ENCODE peak calls at places on chromosomes 4 and X, in five cellular contexts. One of them, this sample, is unnamed.

GRCh38 chr4:122117743-122118142 is 34.4 kb upstream of the BLTP1 start:
- DNase-seq in sigmoid colon: no peak
- DNase-seq in A549: no peak
- DNase-seq in ovary: no peak
- DNase-seq in stomach: no peak
- DNase-seq in this sample: no peak

GRCh38 chr4:40292313-40292759 is 42.8 kb upstream of the CHRNA9 start:
- DNase-seq in ovary: no peak
- DNase-seq in A549: no peak
- DNase-seq in stomach: no peak
- DNase-seq in sigmoid colon: no peak
- DNase-seq in this sample: no peak

GRCh38 chr4:90995996-90996395 is 868.8 kb downstream of the CCSER1 start:
- DNase-seq in sigmoid colon: no peak
- DNase-seq in A549: no peak
- DNase-seq in stomach: no peak
- DNase-seq in ovary: no peak
- DNase-seq in this sample: no peak

GRCh38 chr4:304987-305680 is at the start of gene ZNF732:
- DNase-seq in sigmoid colon: no peak
- DNase-seq in ovary: peak; percentile 29
- DNase-seq in stomach: no peak
- DNase-seq in A549: no peak
- DNase-seq in this sample: no peak

GRCh38 chr4:184399505-184399893 is 74.9 kb downstream of the IRF2 start:
- DNase-seq in ovary: no peak
- DNase-seq in A549: no peak
- DNase-seq in sigmoid colon: no peak
- DNase-seq in stomach: no peak
- DNase-seq in this sample: no peak

GRCh38 chrX:10017866-10018265 is 50.7 kb downstream of the CLDN34 start:
- DNase-seq in stomach: no peak
- DNase-seq in ovary: no peak
- DNase-seq in sigmoid colon: peak; percentile 6
- DNase-seq in A549: peak; percentile 28
- DNase-seq in this sample: no peak

GRCh38 chrX:47633671-47634590 is 4.2 kb upstream of the CFP start:
- DNase-seq in stomach: no peak
- DNase-seq in ovary: no peak
- DNase-seq in sigmoid colon: no peak
- DNase-seq in A549: no peak
- DNase-seq in this sample: no peak

GRCh38 chrX:19007011-19007410 is 23.1 kb upstream of the PHKA2 start:
- DNase-seq in ovary: no peak
- DNase-seq in sigmoid colon: no peak
- DNase-seq in A549: no peak
- DNase-seq in stomach: no peak
- DNase-seq in this sample: no peak

GRCh38 chr4:124710911-124711310 is 1.6 kb downstream of the ANKRD50 start:
- DNase-seq in stomach: peak; percentile 31
- DNase-seq in A549: no peak
- DNase-seq in sigmoid colon: no peak
- DNase-seq in ovary: no peak
- DNase-seq in this sample: no peak

GRCh38 chr4:13527192-13527982 is 16.9 kb downstream of the NKX3-2 start:
- DNase-seq in sigmoid colon: peak; percentile 54
- DNase-seq in A549: no peak
- DNase-seq in stomach: no peak
- DNase-seq in ovary: no peak
- DNase-seq in this sample: no peak

GRCh38 chr4:53306729-53307128 is 59.1 kb downstream of the SCFD2 start:
- DNase-seq in ovary: no peak
- DNase-seq in A549: no peak
- DNase-seq in sigmoid colon: no peak
- DNase-seq in stomach: no peak
- DNase-seq in this sample: no peak

GRCh38 chr4:338759-339097 is 1.1 kb downstream of the ZNF141 start:
- DNase-seq in stomach: no peak
- DNase-seq in sigmoid colon: no peak
- DNase-seq in A549: no peak
- DNase-seq in ovary: peak; percentile 31
- DNase-seq in this sample: no peak

GRCh38 chrX:79081895-79082512 is 62.5 kb upstream of the GPR174 start:
- DNase-seq in ovary: no peak
- DNase-seq in sigmoid colon: no peak
- DNase-seq in A549: peak; percentile 4
- DNase-seq in stomach: no peak
- DNase-seq in this sample: peak; percentile 61

GRCh38 chr4:90536408-90536807 is 409.2 kb downstream of the CCSER1 start:
- DNase-seq in A549: no peak
- DNase-seq in stomach: no peak
- DNase-seq in sigmoid colon: no peak
- DNase-seq in ovary: no peak
- DNase-seq in this sample: no peak

GRCh38 chr4:16082424-16083216 is 1.2 kb downstream of the PROM1 start:
- DNase-seq in A549: peak; percentile 20
- DNase-seq in sigmoid colon: no peak
- DNase-seq in stomach: no peak
- DNase-seq in ovary: peak; percentile 31
- DNase-seq in this sample: no peak

GRCh38 chrX:56783996-56784620 is 55.1 kb downstream of the NBDY start:
- DNase-seq in A549: no peak
- DNase-seq in sigmoid colon: peak; percentile 27
- DNase-seq in ovary: no peak
- DNase-seq in stomach: no peak
- DNase-seq in this sample: no peak

GRCh38 chrX:124212622-124213021 is 119.8 kb upstream of the TEX13D start:
- DNase-seq in ovary: no peak
- DNase-seq in sigmoid colon: no peak
- DNase-seq in stomach: no peak
- DNase-seq in A549: no peak
- DNase-seq in this sample: no peak

GRCh38 chrX:117510453-117510852 is 606.2 kb downstream of the KLHL13 start:
- DNase-seq in A549: no peak
- DNase-seq in sigmoid colon: no peak
- DNase-seq in stomach: no peak
- DNase-seq in ovary: no peak
- DNase-seq in this sample: no peak

GRCh38 chr4:151605215-151605614 is 155.6 kb downstream of the GATB start:
- DNase-seq in A549: no peak
- DNase-seq in ovary: no peak
- DNase-seq in stomach: no peak
- DNase-seq in sigmoid colon: no peak
- DNase-seq in this sample: no peak

GRCh38 chrX:130952266-130953043 is 49.4 kb upstream of the ENOX2 start:
- DNase-seq in stomach: no peak
- DNase-seq in A549: no peak
- DNase-seq in sigmoid colon: no peak
- DNase-seq in ovary: no peak
- DNase-seq in this sample: no peak

GRCh38 chr4:115234405-115235093 is 121.1 kb upstream of the NDST4 start:
- DNase-seq in sigmoid colon: no peak
- DNase-seq in stomach: no peak
- DNase-seq in A549: no peak
- DNase-seq in ovary: no peak
- DNase-seq in this sample: peak; percentile 12

GRCh38 chrX:118595501-118596042 is 100.0 kb downstream of the DOCK11 start:
- DNase-seq in sigmoid colon: no peak
- DNase-seq in stomach: no peak
- DNase-seq in A549: no peak
- DNase-seq in ovary: no peak
- DNase-seq in this sample: no peak

GRCh38 chrX:15493118-15494082 is at the start of gene PIR:
- DNase-seq in ovary: peak; percentile 80
- DNase-seq in A549: peak; percentile 82
- DNase-seq in sigmoid colon: peak; percentile 92
- DNase-seq in stomach: peak; percentile 89
- DNase-seq in this sample: peak; percentile 17

GRCh38 chr4:73780834-73781233 is 40.5 kb downstream of the CXCL8 start:
- DNase-seq in stomach: no peak
- DNase-seq in sigmoid colon: no peak
- DNase-seq in ovary: no peak
- DNase-seq in A549: no peak
- DNase-seq in this sample: no peak

GRCh38 chrX:117376460-117376859 is 740.1 kb downstream of the KLHL13 start:
- DNase-seq in stomach: no peak
- DNase-seq in sigmoid colon: no peak
- DNase-seq in ovary: no peak
- DNase-seq in A549: no peak
- DNase-seq in this sample: no peak

GRCh38 chrX:74449322-74449936 is 28.1 kb downstream of the SLC16A2 start:
- DNase-seq in stomach: peak; percentile 38
- DNase-seq in sigmoid colon: no peak
- DNase-seq in A549: no peak
- DNase-seq in ovary: no peak
- DNase-seq in this sample: no peak

GRCh38 chr4:94978904-94979303 is 221.1 kb downstream of the BMPR1B start:
- DNase-seq in sigmoid colon: no peak
- DNase-seq in ovary: no peak
- DNase-seq in stomach: no peak
- DNase-seq in A549: no peak
- DNase-seq in this sample: no peak

GRCh38 chr4:133000012-133000411 is 149.1 kb upstream of the PCDH10 start:
- DNase-seq in sigmoid colon: no peak
- DNase-seq in A549: no peak
- DNase-seq in stomach: no peak
- DNase-seq in ovary: no peak
- DNase-seq in this sample: no peak

DNA sequence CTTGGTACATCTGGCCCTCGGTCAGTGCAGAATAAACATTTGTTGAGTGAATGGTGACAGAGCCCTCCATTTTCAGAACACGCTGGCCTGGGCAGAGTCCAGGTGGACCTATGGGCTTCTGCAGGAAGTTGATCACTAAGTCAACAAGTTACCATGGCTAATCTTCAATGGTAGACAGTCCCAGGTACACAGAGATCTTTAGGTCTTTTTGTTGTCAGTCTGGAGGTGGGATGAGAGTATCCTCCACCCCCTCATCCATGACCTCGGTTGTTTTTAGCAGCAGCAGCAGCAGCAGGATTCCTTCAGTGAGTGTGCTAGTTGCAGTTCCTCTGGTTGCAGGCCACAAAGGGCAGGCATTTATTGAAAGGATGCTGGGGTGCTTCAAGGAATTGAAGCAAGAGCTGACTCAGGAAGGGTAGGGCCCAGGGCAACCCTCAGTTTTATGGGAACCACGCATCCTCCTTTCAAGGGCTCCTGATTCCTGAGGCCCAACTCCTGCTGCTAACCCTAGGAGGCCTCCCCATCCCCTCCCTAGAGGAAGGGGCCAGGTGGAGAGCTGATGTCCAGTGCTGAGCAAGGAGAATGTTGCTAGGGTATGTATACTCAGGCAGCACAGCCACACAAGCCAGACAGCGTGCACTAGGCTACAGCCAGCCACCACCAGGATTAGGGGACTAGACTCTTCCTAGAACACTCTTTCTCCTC is 1.7 kb upstream of the USP27X start:
- DNase-seq in A549: no peak
- DNase-seq in sigmoid colon: no peak
- DNase-seq in stomach: peak; percentile 58
- DNase-seq in ovary: no peak
- DNase-seq in this sample: no peak
- TF ChIP-seq EP300 in A549: no peak
- TF ChIP-seq EP300 in sigmoid colon: no peak
- TF ChIP-seq EP300 in stomach: no peak
- TF ChIP-seq EP300 in ovary: no peak
- TF ChIP-seq EP300 in this sample: no peak

GRCh38 chr4:107719927-107720722 is at the start of gene PAPSS1:
- DNase-seq in ovary: peak; percentile 97
- DNase-seq in stomach: peak; percentile 99
- DNase-seq in sigmoid colon: peak; percentile 98
- DNase-seq in A549: peak; percentile 64
- DNase-seq in this sample: peak; percentile 81
- TF ChIP-seq EP300 in ovary: no peak
- TF ChIP-seq EP300 in stomach: no peak
- TF ChIP-seq EP300 in sigmoid colon: no peak
- TF ChIP-seq EP300 in A549: no peak
- TF ChIP-seq EP300 in this sample: no peak

GRCh38 chr4:173845580-173845979 is 315.6 kb upstream of the HAND2 start:
- DNase-seq in ovary: no peak
- DNase-seq in sigmoid colon: no peak
- DNase-seq in A549: no peak
- DNase-seq in stomach: no peak
- DNase-seq in this sample: no peak
- TF ChIP-seq EP300 in ovary: no peak
- TF ChIP-seq EP300 in sigmoid colon: no peak
- TF ChIP-seq EP300 in A549: no peak
- TF ChIP-seq EP300 in stomach: no peak
- TF ChIP-seq EP300 in this sample: no peak

GRCh38 chr4:165711912-165712311 is 161.1 kb upstream of the TLL1 start:
- DNase-seq in ovary: no peak
- DNase-seq in A549: no peak
- DNase-seq in sigmoid colon: no peak
- DNase-seq in stomach: no peak
- DNase-seq in this sample: no peak
- TF ChIP-seq EP300 in ovary: no peak
- TF ChIP-seq EP300 in A549: no peak
- TF ChIP-seq EP300 in sigmoid colon: no peak
- TF ChIP-seq EP300 in stomach: no peak
- TF ChIP-seq EP300 in this sample: no peak

GRCh38 chr4:103754844-103755243 is 35.1 kb upstream of the TACR3 start:
- DNase-seq in A549: no peak
- DNase-seq in sigmoid colon: no peak
- DNase-seq in stomach: peak; percentile 36
- DNase-seq in ovary: no peak
- DNase-seq in this sample: no peak
- TF ChIP-seq EP300 in A549: no peak
- TF ChIP-seq EP300 in sigmoid colon: no peak
- TF ChIP-seq EP300 in stomach: no peak
- TF ChIP-seq EP300 in ovary: no peak
- TF ChIP-seq EP300 in this sample: no peak

DNA sequence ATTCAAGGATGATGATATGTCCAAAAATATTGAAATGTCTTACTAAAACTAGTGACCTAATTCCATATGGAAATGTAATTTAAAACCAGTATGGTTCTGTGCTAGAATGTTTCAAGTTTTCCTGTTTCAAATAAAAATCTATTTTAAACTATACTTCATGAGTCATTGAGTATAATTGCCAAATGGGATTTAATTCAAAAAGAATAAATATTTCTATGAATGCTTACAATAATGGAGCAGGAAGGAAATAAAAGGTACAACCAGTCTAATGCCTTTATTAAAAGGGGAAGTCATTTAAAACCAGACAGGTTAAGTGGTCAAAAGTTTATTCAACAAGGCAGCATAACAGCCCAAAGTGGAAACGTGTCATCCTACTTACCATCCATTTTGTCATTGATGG is 2347.1 kb downstream of the PCDH7 start:
- DNase-seq in sigmoid colon: no peak
- DNase-seq in A549: no peak
- DNase-seq in stomach: no peak
- DNase-seq in ovary: no peak
- DNase-seq in this sample: no peak
- TF ChIP-seq EP300 in sigmoid colon: no peak
- TF ChIP-seq EP300 in A549: no peak
- TF ChIP-seq EP300 in stomach: no peak
- TF ChIP-seq EP300 in ovary: no peak
- TF ChIP-seq EP300 in this sample: no peak

This sample was measured in GM12878.